ENCODE peak calls at places on chromosomes 5 and 9, in seven cellular contexts. R is tibial nerve, F is ovary, Z is K562, W is uterus, M is esophagus squamous epithelium, P is A549. I is an unnamed sample.

GRCh38 chr5:68195137-68195536 is 20.4 kb upstream of the PIK3R1 start:
- DNase-seq in R (no peak), F (no peak), Z (no peak), W (no peak), M (no peak), P (no peak), I (no peak)

GRCh38 chr5:103582364-103582763 is 19.8 kb upstream of the NUDT12 start:
- DNase-seq in R (no peak), F (no peak), Z (peak), W (no peak), M (no peak), P (peak), I (no peak)

GRCh38 chr9:94553029-94553938 is 1.6 kb upstream of the PCAT7 start:
- DNase-seq in R (no peak), F (no peak), Z (no peak), W (no peak), M (no peak), P (peak), I (no peak)

GRCh38 chr5:2219149-2219776 is 336.5 kb upstream of the IRX4 start:
- DNase-seq in R (no peak), F (no peak), Z (no peak), W (no peak), M (no peak), P (no peak), I (no peak)

GRCh38 chr5:131265318-131265803 is 1.5 kb downstream of the CDC42SE2 start:
- DNase-seq in R (no peak), F (no peak), Z (peak), W (no peak), M (no peak), P (peak), I (no peak)

GRCh38 chr5:103929310-103930003 is 366.9 kb upstream of the NUDT12 start:
- DNase-seq in R (no peak), F (no peak), Z (no peak), W (no peak), M (no peak), P (no peak), I (no peak)

GRCh38 chr5:32773944-32774343 is 62.8 kb downstream of the NPR3 start:
- DNase-seq in R (no peak), F (no peak), Z (no peak), W (no peak), M (no peak), P (no peak), I (no peak)

GRCh38 chr9:34190996-34191892 is 12.4 kb downstream of the UBAP1 start:
- DNase-seq in R (no peak), F (no peak), Z (no peak), W (no peak), M (no peak), P (peak), I (peak)

GRCh38 chr5:40227366-40227765 is 452.3 kb upstream of the PTGER4 start:
- DNase-seq in R (no peak), F (no peak), Z (no peak), W (no peak), M (no peak), P (no peak), I (no peak)

GRCh38 chr9:133716564-133717112 is 21.5 kb downstream of the SARDH start:
- DNase-seq in R (no peak), F (no peak), Z (no peak), W (no peak), M (no peak), P (no peak), I (no peak)

GRCh38 chr9:80560976-80561375 is 989.2 kb downstream of the TLE4 start:
- DNase-seq in R (no peak), F (no peak), Z (no peak), W (no peak), M (no peak), P (no peak), I (no peak)

GRCh38 chr9:2638871-2639673 is 17.5 kb downstream of the VLDLR start:
- DNase-seq in R (no peak), F (no peak), Z (no peak), W (no peak), M (no peak), P (no peak), I (no peak)

GRCh38 chr9:2639786-2640185 is 18.2 kb downstream of the VLDLR start:
- DNase-seq in R (no peak), F (peak), Z (no peak), W (no peak), M (no peak), P (no peak), I (no peak)

GRCh38 chr9:2640570-2640969 is 19.0 kb downstream of the VLDLR start:
- DNase-seq in R (no peak), F (no peak), Z (no peak), W (no peak), M (no peak), P (no peak), I (no peak)

GRCh38 chr9:2641033-2641432 is 19.4 kb downstream of the VLDLR start:
- DNase-seq in R (no peak), F (no peak), Z (no peak), W (no peak), M (no peak), P (no peak), I (no peak)

DNA sequence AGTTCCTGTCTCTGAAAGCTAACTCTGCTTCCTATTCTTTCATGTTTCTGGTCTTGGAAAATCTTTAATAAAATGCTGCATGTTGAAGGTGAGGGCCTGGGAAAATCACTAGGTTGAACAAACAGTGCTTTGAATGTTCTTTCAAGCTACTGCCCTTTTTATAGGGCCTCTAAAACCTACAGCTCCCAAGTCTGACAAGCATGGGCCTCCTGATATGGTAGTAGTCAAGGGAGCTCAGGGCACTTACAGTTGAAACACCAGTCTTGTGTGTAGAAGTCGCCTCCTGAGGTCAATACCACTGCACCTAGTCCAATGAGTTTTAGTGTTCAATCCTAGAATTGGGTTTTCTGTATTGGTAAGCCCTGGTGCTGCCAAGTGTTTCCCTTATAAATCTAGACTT is 20.5 kb downstream of the VLDLR start:
- DNase-seq in R (no peak), F (no peak), Z (no peak), W (no peak), M (no peak), P (no peak), I (no peak)
- TF ChIP-seq POLR2A in R (no peak), F (no peak), Z (no peak), W (no peak), M (no peak), P (no peak), I (no peak)

DNA sequence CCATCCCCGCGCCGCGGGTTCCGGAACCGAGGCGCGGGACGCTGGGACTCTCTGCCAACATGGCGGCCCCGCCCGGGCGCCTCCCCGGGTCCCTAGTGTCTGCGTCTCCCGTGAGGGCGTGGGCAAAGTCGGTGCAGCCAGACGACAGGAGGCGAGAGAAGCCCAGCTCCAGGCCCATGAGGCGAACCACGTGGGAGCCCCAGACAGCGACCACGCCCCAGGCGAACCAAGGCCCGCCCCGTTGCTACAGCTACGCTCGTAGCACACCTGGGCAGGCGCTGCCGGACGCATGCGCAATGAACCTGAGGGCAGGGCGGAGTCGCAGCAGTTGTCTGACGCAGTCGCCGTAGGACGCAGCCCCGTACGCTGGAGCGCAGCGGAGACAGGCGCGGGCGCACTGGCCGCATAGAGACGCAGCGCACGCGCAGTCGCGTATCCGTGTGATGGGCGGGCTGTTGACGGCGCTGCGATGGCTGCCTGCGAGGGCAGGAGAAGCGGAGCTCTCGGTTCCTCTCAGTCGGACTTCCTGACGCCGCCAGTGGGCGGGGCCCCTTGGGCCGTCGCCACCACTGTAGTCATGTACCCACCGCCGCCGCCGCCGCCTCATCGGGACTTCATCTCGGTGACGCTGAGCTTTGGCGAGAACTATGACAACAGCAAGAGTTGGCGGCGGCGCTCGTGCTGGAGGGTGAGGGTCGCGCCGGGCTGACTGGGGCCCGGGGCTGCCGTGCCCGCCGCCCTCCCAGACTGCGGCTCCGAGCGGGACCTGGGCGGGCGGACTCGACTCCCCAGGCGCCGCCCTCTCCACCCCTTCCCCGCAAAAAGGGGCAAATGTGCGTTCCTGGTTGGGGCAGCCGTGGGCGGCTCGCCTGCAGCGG is at the start of gene MAN1B1:
- DNase-seq in R (peak), F (peak), Z (peak), W (peak), M (peak), P (peak), I (peak)
- TF ChIP-seq POLR2A in R (no peak), F (peak), Z (peak), W (peak), M (peak), P (peak), I (no peak)

DNA sequence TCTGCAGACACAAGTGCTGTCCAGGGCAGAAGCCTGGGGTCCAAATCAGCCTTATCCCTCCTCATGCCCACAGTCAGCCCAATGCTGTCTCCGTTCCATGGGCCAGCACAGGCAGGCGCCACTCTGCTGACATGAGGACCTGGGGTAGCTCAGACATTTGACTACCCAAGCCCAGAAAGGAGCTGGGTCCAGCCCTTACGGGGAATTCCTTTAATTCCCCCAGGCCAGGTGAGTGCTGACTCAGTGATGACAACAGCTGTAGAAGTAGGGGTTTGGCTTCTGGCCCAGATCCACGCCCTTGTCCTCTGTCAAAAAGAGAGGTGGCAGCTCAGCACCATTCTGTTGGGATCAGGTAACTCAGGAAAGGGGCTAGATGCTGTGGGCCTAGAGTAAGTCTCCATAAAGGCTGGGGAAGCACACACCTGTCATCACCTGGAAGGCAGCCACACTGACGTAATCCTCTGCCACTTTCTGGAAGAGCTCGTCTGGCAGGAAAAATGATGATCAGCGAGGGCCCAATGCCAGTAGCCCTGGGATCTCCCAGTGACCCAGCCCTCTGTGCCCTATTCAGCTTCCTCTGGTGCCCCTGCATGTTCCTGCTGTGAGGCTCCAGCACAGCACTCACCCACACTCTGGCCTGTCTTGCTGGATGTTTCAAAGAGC is 1.9 kb downstream of the RAB24 start:
- DNase-seq in R (no peak), F (no peak), Z (no peak), W (no peak), M (no peak), P (no peak), I (peak)
- TF ChIP-seq POLR2A in R (no peak), F (no peak), Z (no peak), W (no peak), M (no peak), P (no peak), I (no peak)

GRCh38 chr9:127907867-127908659 is 8.7 kb upstream of the ST6GALNAC6 start:
- DNase-seq in R (no peak), F (no peak), Z (no peak), W (no peak), M (no peak), P (no peak), I (no peak)
- TF ChIP-seq POLR2A in R (no peak), F (no peak), Z (no peak), W (no peak), M (no peak), P (no peak), I (no peak)

GRCh38 chr5:78647838-78648358 is 674 bp downstream of the LHFPL2 start:
- DNase-seq in R (peak), F (peak), Z (no peak), W (peak), M (no peak), P (peak), I (peak)
- TF ChIP-seq POLR2A in R (no peak), F (no peak), Z (no peak), W (no peak), M (no peak), P (no peak), I (no peak)

DNA sequence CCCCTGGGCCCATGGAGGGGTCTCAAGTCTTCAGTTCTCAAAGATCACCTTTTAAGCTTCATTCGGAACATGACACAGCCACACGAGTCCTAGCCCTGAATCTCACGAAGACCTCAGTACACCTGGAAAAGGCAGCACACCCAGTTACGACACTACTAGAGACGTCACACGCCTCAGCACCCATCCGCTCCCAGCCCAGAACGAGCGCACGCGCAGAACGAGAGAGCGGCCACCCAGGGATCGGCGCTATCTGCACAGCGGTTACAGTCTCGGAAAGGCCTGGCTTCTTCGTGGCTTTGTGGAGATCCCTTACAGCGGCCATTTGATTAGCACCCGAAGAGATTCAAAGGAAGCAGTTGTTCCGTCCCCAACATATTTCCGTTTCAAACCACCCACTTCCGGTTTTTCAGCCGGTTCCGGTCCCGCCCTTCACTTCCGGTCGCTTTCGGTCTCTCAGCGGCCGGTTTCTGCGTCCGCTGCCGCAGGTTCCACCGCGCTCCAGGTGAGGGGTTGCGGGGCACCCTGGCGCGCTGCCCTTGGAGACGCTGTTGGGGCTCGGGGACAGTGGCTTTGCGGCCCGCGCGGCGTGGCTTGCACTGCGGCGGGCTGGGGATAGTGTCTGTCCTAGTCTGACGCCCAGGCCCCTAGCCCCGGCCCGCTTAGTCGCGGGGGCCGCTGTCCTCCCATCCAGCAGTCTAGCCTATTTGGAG is at the start of gene UBLCP1:
- DNase-seq in R (peak), F (peak), Z (peak), W (peak), M (peak), P (peak), I (peak)
- TF ChIP-seq POLR2A in R (no peak), F (peak), Z (peak), W (peak), M (peak), P (peak), I (no peak)

GRCh38 chr5:173778784-173779304 is 109.3 kb upstream of the CPEB4 start:
- DNase-seq in R (no peak), F (no peak), Z (no peak), W (no peak), M (no peak), P (peak), I (no peak)
- TF ChIP-seq POLR2A in R (no peak), F (no peak), Z (peak), W (no peak), M (no peak), P (no peak), I (no peak)